ENCODE peak calls at places on chromosome 13, in nine cellular contexts. X is neuronal stem cell; C is psoas muscle; J is substantia nigra; H is aorta; W is body of pancreas; K is suprapubic skin; P is naive thymus-derived CD4-positive, alpha-beta T cell; N is IMR-90. U is an unnamed sample.

GRCh38 chr13:53151692-53152421 is 123.2 kb downstream of the OLFM4 start:
- DNase-seq in P (no peak), H (no peak), W (peak; percentile 55), J (peak; percentile 29), C (no peak), K (no peak), X (peak; percentile 82), N (peak; percentile 34), U (no peak)

GRCh38 chr13:98866882-98867281 is 111.0 kb downstream of the DOCK9 start:
- DNase-seq in P (no peak), W (no peak), X (no peak), N (no peak), K (no peak), J (no peak), C (no peak), H (no peak), U (no peak)

GRCh38 chr13:106566682-106567420 is 1.1 kb downstream of the ARGLU1 start:
- DNase-seq in N (peak; percentile 62), C (peak; percentile 59), W (peak; percentile 54), J (peak; percentile 43), K (no peak), P (peak; percentile 4), H (no peak), X (no peak), U (peak; percentile 75)

GRCh38 chr13:74978596-74978995 is 503.4 kb downstream of the TBC1D4 start:
- DNase-seq in K (no peak), J (no peak), H (no peak), W (no peak), P (no peak), C (no peak), N (no peak), X (no peak), U (no peak)

GRCh38 chr13:65551208-65551607 is 1678.9 kb downstream of the PCDH9 start:
- DNase-seq in W (no peak), X (no peak), J (no peak), P (no peak), N (no peak), H (no peak), C (no peak), K (no peak), U (no peak)

GRCh38 chr13:42377640-42378382 is 105.9 kb downstream of the AKAP11 start:
- DNase-seq in C (no peak), H (no peak), J (no peak), X (no peak), K (no peak), P (no peak), W (no peak), N (no peak), U (no peak)

GRCh38 chr13:66102864-66103263 is 1127.3 kb downstream of the PCDH9 start:
- DNase-seq in K (no peak), X (no peak), P (no peak), J (no peak), C (no peak), H (no peak), W (no peak), N (peak; percentile 36), U (no peak)

GRCh38 chr13:28181413-28181812 is 43.1 kb downstream of the PAN3 start:
- DNase-seq in J (no peak), H (no peak), W (no peak), X (no peak), P (no peak), K (no peak), C (no peak), N (peak; percentile 79), U (no peak)

DNA sequence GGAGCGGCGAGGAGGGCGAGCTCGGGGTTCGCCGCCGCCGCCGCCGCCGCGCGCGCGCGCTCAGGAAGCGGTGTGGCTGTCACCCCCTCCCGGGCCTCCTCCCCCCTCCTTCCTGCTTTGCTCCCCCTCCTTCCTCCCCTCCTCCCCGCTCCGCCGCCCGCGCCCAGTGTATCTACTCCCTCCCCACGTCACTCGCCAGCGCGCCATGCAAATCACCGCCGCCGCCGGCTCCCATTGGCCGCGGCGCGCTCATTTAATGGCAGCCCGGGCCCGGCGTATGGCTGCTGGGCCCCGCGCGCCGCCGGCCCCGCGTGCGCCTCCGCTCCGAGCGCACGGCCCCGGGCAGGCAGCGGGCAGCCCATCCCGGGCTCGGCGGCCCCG is 335 bp upstream of the SOX1 start:
- DNase-seq in N (no peak), H (peak; percentile 83), W (no peak), X (peak; percentile 88), C (peak; percentile 38), J (peak; percentile 81), K (no peak), P (peak; percentile 64), U (no peak)
- H3K27ac ChIP-seq in N (no peak overlapping the region), H (no peak overlapping the region), W (no peak overlapping the region), X (peak overlapping the region; percentile 61), C (no peak overlapping the region), J (no peak overlapping the region), K (no peak overlapping the region), P (no peak overlapping the region), U (no peak overlapping the region)

DNA sequence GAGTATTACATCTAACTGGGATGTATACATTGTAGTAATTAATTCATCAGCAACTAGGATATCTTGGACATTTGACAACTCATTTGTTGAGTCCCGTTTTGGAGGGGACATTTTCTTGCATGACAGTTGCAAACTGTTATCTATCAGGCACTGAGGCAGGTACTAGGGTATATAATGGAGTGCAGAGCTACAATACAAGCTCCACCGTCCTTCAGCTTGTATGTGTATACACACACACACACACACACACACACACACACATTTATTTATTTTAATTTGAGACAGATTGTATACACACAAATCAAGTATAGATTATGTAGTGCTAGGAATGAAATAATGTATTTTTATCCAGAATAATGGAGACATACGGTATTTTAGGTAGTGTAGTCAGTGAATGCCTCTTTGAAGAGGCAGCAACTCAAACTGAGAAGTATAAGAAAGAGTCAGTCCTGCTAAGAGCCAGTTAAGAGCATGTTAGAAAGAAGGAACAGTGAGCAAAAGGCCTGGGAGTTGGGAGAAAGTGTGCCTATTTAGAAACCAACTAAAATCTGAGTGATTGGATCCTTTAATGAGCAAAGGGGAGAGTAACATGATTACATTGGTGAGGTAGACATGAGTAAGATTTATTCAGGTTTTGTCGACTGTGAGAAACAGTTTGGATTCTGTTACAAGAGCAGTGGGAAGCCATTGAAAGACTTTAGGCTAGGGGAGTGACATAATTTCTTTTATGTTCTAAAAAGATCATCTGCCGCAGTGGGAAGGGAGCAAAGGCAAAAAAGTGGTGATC is 74.5 kb downstream of the NBEA start:
- DNase-seq in X (no peak), P (no peak), H (no peak), W (no peak), J (no peak), N (no peak), K (no peak), C (no peak), U (no peak)
- H3K27ac ChIP-seq in X (peak overlapping the region; percentile 47), P (no peak overlapping the region), H (no peak overlapping the region), W (no peak overlapping the region), J (no peak overlapping the region), N (no peak overlapping the region), K (no peak overlapping the region), C (no peak overlapping the region), U (no peak overlapping the region)

GRCh38 chr13:40777957-40778235 is 6.9 kb upstream of the MRPS31 start:
- DNase-seq in X (no peak), C (no peak), K (no peak), P (no peak), J (no peak), W (no peak), N (no peak), H (no peak), U (no peak)

GRCh38 chr13:40774672-40775071 is 3.7 kb upstream of the MRPS31 start:
- DNase-seq in N (no peak), X (no peak), W (no peak), J (no peak), K (no peak), P (no peak), C (no peak), H (no peak), U (no peak)

GRCh38 chr13:40776681-40777165 is 5.7 kb upstream of the MRPS31 start:
- DNase-seq in H (no peak), X (no peak), K (no peak), P (peak; percentile 67), C (no peak), W (no peak), N (peak; percentile 55), J (no peak), U (peak; percentile 44)

GRCh38 chr13:40777166-40777956 is 6.4 kb upstream of the MRPS31 start:
- DNase-seq in X (peak; percentile 40), W (peak; percentile 46), P (no peak), N (peak; percentile 37), C (no peak), J (no peak), K (no peak), H (no peak), U (peak; percentile 40)

DNA sequence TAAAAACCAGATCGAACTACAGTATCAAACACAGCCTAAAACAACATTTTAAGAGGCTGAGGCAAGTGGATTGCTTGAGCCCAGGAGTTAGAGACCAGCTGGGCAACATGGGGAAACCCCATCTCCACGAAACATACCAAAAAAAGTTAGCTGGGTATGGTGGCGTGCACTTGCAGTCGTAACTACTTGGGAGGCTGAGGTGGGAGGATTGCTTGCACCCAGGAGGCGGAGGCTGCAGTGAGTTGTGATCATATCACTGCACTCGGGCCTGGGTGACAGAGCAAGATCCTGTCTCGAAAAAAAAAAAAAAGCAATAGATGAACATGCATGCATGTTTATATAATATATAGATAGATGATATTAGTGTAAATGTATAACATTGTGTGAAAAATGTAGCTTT is 5.2 kb upstream of the MRPS31 start:
- DNase-seq in W (no peak), X (no peak), N (no peak), C (no peak), P (no peak), H (no peak), K (no peak), J (no peak), U (no peak)
- H3K27ac ChIP-seq in W (no peak overlapping the region), X (no peak overlapping the region), N (no peak overlapping the region), C (no peak overlapping the region), P (peak overlapping the region; percentile 61), H (no peak overlapping the region), K (no peak overlapping the region), J (no peak overlapping the region), U (no peak overlapping the region)

GRCh38 chr13:80441968-80442367 is 101.0 kb upstream of the SPRY2 start:
- DNase-seq in N (no peak), J (no peak), K (no peak), X (no peak), P (no peak), C (no peak), W (no peak), H (no peak), U (no peak)

GRCh38 chr13:80437212-80437611 is 96.3 kb upstream of the SPRY2 start:
- DNase-seq in J (no peak), X (no peak), W (no peak), N (no peak), C (no peak), H (no peak), P (no peak), K (no peak), U (no peak)

GRCh38 chr13:80438521-80438920 is 97.6 kb upstream of the SPRY2 start:
- DNase-seq in W (no peak), X (no peak), J (no peak), K (no peak), N (no peak), H (no peak), P (no peak), C (no peak), U (no peak)

GRCh38 chr13:80442613-80443012 is 101.7 kb upstream of the SPRY2 start:
- DNase-seq in J (no peak), K (no peak), N (no peak), W (no peak), C (no peak), X (no peak), P (no peak), H (no peak), U (no peak)

DNA sequence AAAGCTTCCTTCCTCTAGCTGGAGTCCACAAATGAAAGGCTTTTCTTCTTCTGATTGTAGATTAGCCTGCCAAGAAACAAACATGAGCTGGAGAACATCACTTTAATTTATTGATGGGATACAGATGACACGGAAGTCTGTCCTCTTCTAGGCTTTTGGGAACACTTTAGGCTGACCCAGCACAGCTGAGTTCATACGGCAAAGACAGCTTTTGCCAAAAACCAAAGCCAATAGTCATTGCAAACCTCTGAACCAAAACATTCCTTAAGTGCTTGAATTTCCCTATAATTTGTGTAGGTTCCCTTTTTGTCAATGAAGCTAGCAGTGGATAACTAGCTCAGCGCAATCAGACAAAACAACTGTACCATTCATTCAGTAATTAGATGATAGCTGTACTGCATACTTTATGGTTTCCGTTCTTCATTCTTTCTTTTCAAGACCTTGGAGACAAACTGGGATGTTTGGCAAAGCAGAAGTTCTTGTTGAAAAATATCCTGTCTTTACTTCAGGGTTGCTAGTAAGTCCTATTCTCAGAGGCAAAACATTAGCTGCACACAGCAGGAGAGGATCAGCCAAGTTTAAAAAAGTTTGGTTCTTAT is 95.7 kb upstream of the SPRY2 start:
- DNase-seq in X (no peak), N (no peak), K (no peak), J (no peak), W (no peak), C (no peak), H (no peak), P (no peak), U (no peak)
- H3K27ac ChIP-seq in X (no peak overlapping the region), N (no peak overlapping the region), K (peak overlapping the region; percentile 3), J (no peak overlapping the region), W (no peak overlapping the region), C (no peak overlapping the region), H (no peak overlapping the region), P (no peak overlapping the region), U (peak overlapping the region; percentile 33)